ENCODE peak calls at places on chromosome 19, in six cellular contexts. One of them, this sample, is unnamed.

GRCh38 chr19:39139305-39140194 is 14.0 kb downstream of the PAK4 start:
- DNase-seq in mesothelial cell of epicardium: no peak
- DNase-seq in RCC 7860: no peak
- DNase-seq in stimulated activated CD4-positive, alpha-beta T cell treated with anti-CD3 and anti-CD28 coated beads, Interleukin-2, amount 100 ng/mL, for 48 hours: no peak
- DNase-seq in NCI-H1092 treated with DMSO at 0.1 percent for 48 hours: no peak
- DNase-seq in activated naive CD8-positive, alpha-beta T cell treated with anti-CD3 and anti-CD28 coated beads for 36 hours: no peak
- DNase-seq in this sample: no peak

GRCh38 chr19:16193466-16193865 is 4.2 kb upstream of the AP1M1 start:
- DNase-seq in mesothelial cell of epicardium: no peak
- DNase-seq in RCC 7860: no peak
- DNase-seq in stimulated activated CD4-positive, alpha-beta T cell treated with anti-CD3 and anti-CD28 coated beads, Interleukin-2, amount 100 ng/mL, for 48 hours: no peak
- DNase-seq in NCI-H1092 treated with DMSO at 0.1 percent for 48 hours: no peak
- DNase-seq in activated naive CD8-positive, alpha-beta T cell treated with anti-CD3 and anti-CD28 coated beads for 36 hours: no peak
- DNase-seq in this sample: no peak

GRCh38 chr19:16180611-16181010 is 4.6 kb upstream of the FAM32A start:
- DNase-seq in mesothelial cell of epicardium: no peak
- DNase-seq in RCC 7860: peak
- DNase-seq in stimulated activated CD4-positive, alpha-beta T cell treated with anti-CD3 and anti-CD28 coated beads, Interleukin-2, amount 100 ng/mL, for 48 hours: no peak
- DNase-seq in NCI-H1092 treated with DMSO at 0.1 percent for 48 hours: no peak
- DNase-seq in activated naive CD8-positive, alpha-beta T cell treated with anti-CD3 and anti-CD28 coated beads for 36 hours: no peak
- DNase-seq in this sample: no peak

GRCh38 chr19:49553451-49554271 is 25.9 kb downstream of the RCN3 start:
- DNase-seq in mesothelial cell of epicardium: no peak
- DNase-seq in RCC 7860: peak
- DNase-seq in stimulated activated CD4-positive, alpha-beta T cell treated with anti-CD3 and anti-CD28 coated beads, Interleukin-2, amount 100 ng/mL, for 48 hours: no peak
- DNase-seq in NCI-H1092 treated with DMSO at 0.1 percent for 48 hours: no peak
- DNase-seq in activated naive CD8-positive, alpha-beta T cell treated with anti-CD3 and anti-CD28 coated beads for 36 hours: peak
- DNase-seq in this sample: no peak

GRCh38 chr19:12720851-12721655 is 2.7 kb downstream of the TNPO2 start:
- DNase-seq in mesothelial cell of epicardium: no peak
- DNase-seq in RCC 7860: no peak
- DNase-seq in stimulated activated CD4-positive, alpha-beta T cell treated with anti-CD3 and anti-CD28 coated beads, Interleukin-2, amount 100 ng/mL, for 48 hours: no peak
- DNase-seq in NCI-H1092 treated with DMSO at 0.1 percent for 48 hours: no peak
- DNase-seq in activated naive CD8-positive, alpha-beta T cell treated with anti-CD3 and anti-CD28 coated beads for 36 hours: no peak
- DNase-seq in this sample: no peak

GRCh38 chr19:11453468-11454341 is 18.3 kb downstream of the PRKCSH start:
- DNase-seq in mesothelial cell of epicardium: no peak
- DNase-seq in RCC 7860: no peak
- DNase-seq in stimulated activated CD4-positive, alpha-beta T cell treated with anti-CD3 and anti-CD28 coated beads, Interleukin-2, amount 100 ng/mL, for 48 hours: no peak
- DNase-seq in NCI-H1092 treated with DMSO at 0.1 percent for 48 hours: no peak
- DNase-seq in activated naive CD8-positive, alpha-beta T cell treated with anti-CD3 and anti-CD28 coated beads for 36 hours: no peak
- DNase-seq in this sample: no peak

GRCh38 chr19:7762719-7763293 is at the start of gene CLEC4M:
- DNase-seq in mesothelial cell of epicardium: no peak
- DNase-seq in RCC 7860: no peak
- DNase-seq in stimulated activated CD4-positive, alpha-beta T cell treated with anti-CD3 and anti-CD28 coated beads, Interleukin-2, amount 100 ng/mL, for 48 hours: no peak
- DNase-seq in NCI-H1092 treated with DMSO at 0.1 percent for 48 hours: no peak
- DNase-seq in activated naive CD8-positive, alpha-beta T cell treated with anti-CD3 and anti-CD28 coated beads for 36 hours: no peak
- DNase-seq in this sample: no peak

GRCh38 chr19:5316138-5316537 is 24.5 kb downstream of the PTPRS start:
- DNase-seq in mesothelial cell of epicardium: no peak
- DNase-seq in RCC 7860: no peak
- DNase-seq in stimulated activated CD4-positive, alpha-beta T cell treated with anti-CD3 and anti-CD28 coated beads, Interleukin-2, amount 100 ng/mL, for 48 hours: no peak
- DNase-seq in NCI-H1092 treated with DMSO at 0.1 percent for 48 hours: no peak
- DNase-seq in activated naive CD8-positive, alpha-beta T cell treated with anti-CD3 and anti-CD28 coated beads for 36 hours: no peak
- DNase-seq in this sample: no peak

GRCh38 chr19:28466107-28467045 is 746.6 kb downstream of the UQCRFS1 start:
- DNase-seq in mesothelial cell of epicardium: peak
- DNase-seq in RCC 7860: no peak
- DNase-seq in stimulated activated CD4-positive, alpha-beta T cell treated with anti-CD3 and anti-CD28 coated beads, Interleukin-2, amount 100 ng/mL, for 48 hours: peak
- DNase-seq in NCI-H1092 treated with DMSO at 0.1 percent for 48 hours: peak
- DNase-seq in activated naive CD8-positive, alpha-beta T cell treated with anti-CD3 and anti-CD28 coated beads for 36 hours: peak
- DNase-seq in this sample: peak

GRCh38 chr19:3365447-3366103 is 808 bp upstream of the NFIC start:
- DNase-seq in mesothelial cell of epicardium: no peak
- DNase-seq in RCC 7860: no peak
- DNase-seq in stimulated activated CD4-positive, alpha-beta T cell treated with anti-CD3 and anti-CD28 coated beads, Interleukin-2, amount 100 ng/mL, for 48 hours: no peak
- DNase-seq in NCI-H1092 treated with DMSO at 0.1 percent for 48 hours: peak
- DNase-seq in activated naive CD8-positive, alpha-beta T cell treated with anti-CD3 and anti-CD28 coated beads for 36 hours: no peak
- DNase-seq in this sample: no peak

GRCh38 chr19:1648156-1648925 is 4.1 kb downstream of the TCF3 start:
- DNase-seq in mesothelial cell of epicardium: no peak
- DNase-seq in RCC 7860: no peak
- DNase-seq in stimulated activated CD4-positive, alpha-beta T cell treated with anti-CD3 and anti-CD28 coated beads, Interleukin-2, amount 100 ng/mL, for 48 hours: no peak
- DNase-seq in NCI-H1092 treated with DMSO at 0.1 percent for 48 hours: no peak
- DNase-seq in activated naive CD8-positive, alpha-beta T cell treated with anti-CD3 and anti-CD28 coated beads for 36 hours: no peak
- DNase-seq in this sample: peak

GRCh38 chr19:13717194-13717643 is 47.1 kb upstream of the MRI1 start:
- DNase-seq in mesothelial cell of epicardium: no peak
- DNase-seq in RCC 7860: no peak
- DNase-seq in stimulated activated CD4-positive, alpha-beta T cell treated with anti-CD3 and anti-CD28 coated beads, Interleukin-2, amount 100 ng/mL, for 48 hours: no peak
- DNase-seq in NCI-H1092 treated with DMSO at 0.1 percent for 48 hours: peak
- DNase-seq in activated naive CD8-positive, alpha-beta T cell treated with anti-CD3 and anti-CD28 coated beads for 36 hours: no peak
- DNase-seq in this sample: no peak

GRCh38 chr19:44346556-44346955 is 9.9 kb downstream of the ZNF112 start:
- DNase-seq in mesothelial cell of epicardium: no peak
- DNase-seq in RCC 7860: no peak
- DNase-seq in stimulated activated CD4-positive, alpha-beta T cell treated with anti-CD3 and anti-CD28 coated beads, Interleukin-2, amount 100 ng/mL, for 48 hours: no peak
- DNase-seq in NCI-H1092 treated with DMSO at 0.1 percent for 48 hours: peak
- DNase-seq in activated naive CD8-positive, alpha-beta T cell treated with anti-CD3 and anti-CD28 coated beads for 36 hours: no peak
- DNase-seq in this sample: no peak

This sample was measured in MM.1S.